ENCODE peak calls at places on chromosomes 7 and 10, in four cellular contexts. X is GM12878, N is K562, A is A549. U is an unnamed sample.

GRCh38 chr7:139358541-139359365 is 941 bp upstream of the LUC7L2 start:
- DNase-seq in N (no peak), X (no peak), A (peak), U (peak)

GRCh38 chr10:28393956-28394568 is 91.2 kb upstream of the MPP7 start:
- DNase-seq in A (peak), N (peak), X (no peak), U (peak)

GRCh38 chr7:6294839-6295238 is 22.4 kb upstream of the CYTH3 start:
- DNase-seq in X (no peak), N (no peak), A (no peak), U (no peak)

GRCh38 chr10:124150189-124150806 is 56.9 kb upstream of the CHST15 start:
- DNase-seq in N (no peak), X (no peak), A (no peak), U (no peak)

GRCh38 chr10:58393317-58393716 is 8.1 kb downstream of the TFAM start:
- DNase-seq in A (no peak), X (no peak), N (no peak), U (peak)

GRCh38 chr10:33114451-33114944 is 156.5 kb upstream of the ITGB1 start:
- DNase-seq in X (no peak), N (no peak), A (peak), U (peak)

GRCh38 chr7:111919690-111920179 is 286.5 kb downstream of the DOCK4 start:
- DNase-seq in X (no peak), N (no peak), A (no peak), U (peak)

GRCh38 chr7:32586291-32587221 is 91.3 kb downstream of the AVL9 start:
- DNase-seq in X (no peak), A (peak), N (peak), U (peak)

GRCh38 chr10:18607503-18607902 is 43.9 kb downstream of the NSUN6 start:
- DNase-seq in N (peak), X (no peak), A (peak), U (peak)

GRCh38 chr7:1742555-1743303 is 72.7 kb downstream of the ELFN1 start:
- DNase-seq in N (peak), A (no peak), X (no peak), U (peak)

GRCh38 chr7:11256501-11256900 is 282.8 kb downstream of the PHF14 start:
- DNase-seq in N (no peak), X (no peak), A (no peak), U (no peak)

GRCh38 chr7:31373337-31374289 is 33.1 kb upstream of the NEUROD6 start:
- DNase-seq in X (no peak), A (peak), N (peak), U (peak)

GRCh38 chr7:51647931-51648351 is 331.3 kb upstream of the COBL start:
- DNase-seq in X (no peak), A (no peak), N (no peak), U (no peak)

GRCh38 chr10:5557799-5558771 is 33.3 kb downstream of the CALML3 start:
- DNase-seq in N (no peak), X (no peak), A (no peak), U (no peak)

GRCh38 chr10:101829561-101830315 is 11.5 kb upstream of the OGA start:
- DNase-seq in A (no peak), N (peak), X (no peak), U (no peak)

GRCh38 chr10:27157150-27157549 is 2.0 kb downstream of the MASTL start:
- DNase-seq in A (peak), N (no peak), X (no peak), U (no peak)

GRCh38 chr7:53350241-53350640 is 314.8 kb downstream of the POM121L12 start:
- DNase-seq in X (no peak), N (peak), A (peak), U (no peak)

GRCh38 chr10:12876266-12876665 is 125.2 kb downstream of the CCDC3 start:
- DNase-seq in A (no peak), N (no peak), X (no peak), U (no peak)

GRCh38 chr7:70693300-70693689 is 438.6 kb upstream of the GALNT17 start:
- DNase-seq in N (no peak), X (no peak), A (peak), U (no peak)

GRCh38 chr10:69307434-69307833 is 29.1 kb downstream of the HK1 start:
- DNase-seq in X (no peak), N (no peak), A (no peak), U (no peak)

GRCh38 chr10:18582803-18583202 is 68.6 kb downstream of the NSUN6 start:
- DNase-seq in N (no peak), A (no peak), X (no peak), U (peak)

GRCh38 chr7:11471255-11471654 is 360.7 kb downstream of the THSD7A start:
- DNase-seq in X (no peak), N (no peak), A (no peak), U (no peak)

GRCh38 chr7:41817386-41817785 is 114.5 kb upstream of the INHBA start:
- DNase-seq in X (no peak), N (no peak), A (no peak), U (peak)

GRCh38 chr10:103881420-103882284 is 26.3 kb upstream of the SH3PXD2A start:
- DNase-seq in X (no peak), N (no peak), A (no peak), U (no peak)

GRCh38 chr10:92575961-92576360 is 2.1 kb upstream of the IDE start:
- DNase-seq in A (peak), X (no peak), N (no peak), U (peak)

GRCh38 chr10:92572362-92573090 is 1.4 kb downstream of the IDE start:
- DNase-seq in A (no peak), X (no peak), N (peak), U (no peak)

GRCh38 chr10:92574545-92575377 is 868 bp upstream of the IDE start:
- DNase-seq in X (no peak), A (no peak), N (no peak), U (peak)

GRCh38 chr10:92573091-92573797 is 649 bp downstream of the IDE start:
- DNase-seq in X (no peak), A (peak), N (peak), U (peak)

GRCh38 chr10:92573798-92574544 is at the start of gene IDE:
- DNase-seq in N (peak), X (peak), A (peak), U (peak)
- TF ChIP-seq ELK1 in N (no peak), X (peak), A (no peak), U (no peak)

GRCh38 chr10:76643465-76643864 is 994.1 kb downstream of the KCNMA1 start:
- DNase-seq in A (no peak), N (no peak), X (no peak), U (no peak)
- TF ChIP-seq ELK1 in A (no peak), N (no peak), X (no peak), U (no peak)

DNA sequence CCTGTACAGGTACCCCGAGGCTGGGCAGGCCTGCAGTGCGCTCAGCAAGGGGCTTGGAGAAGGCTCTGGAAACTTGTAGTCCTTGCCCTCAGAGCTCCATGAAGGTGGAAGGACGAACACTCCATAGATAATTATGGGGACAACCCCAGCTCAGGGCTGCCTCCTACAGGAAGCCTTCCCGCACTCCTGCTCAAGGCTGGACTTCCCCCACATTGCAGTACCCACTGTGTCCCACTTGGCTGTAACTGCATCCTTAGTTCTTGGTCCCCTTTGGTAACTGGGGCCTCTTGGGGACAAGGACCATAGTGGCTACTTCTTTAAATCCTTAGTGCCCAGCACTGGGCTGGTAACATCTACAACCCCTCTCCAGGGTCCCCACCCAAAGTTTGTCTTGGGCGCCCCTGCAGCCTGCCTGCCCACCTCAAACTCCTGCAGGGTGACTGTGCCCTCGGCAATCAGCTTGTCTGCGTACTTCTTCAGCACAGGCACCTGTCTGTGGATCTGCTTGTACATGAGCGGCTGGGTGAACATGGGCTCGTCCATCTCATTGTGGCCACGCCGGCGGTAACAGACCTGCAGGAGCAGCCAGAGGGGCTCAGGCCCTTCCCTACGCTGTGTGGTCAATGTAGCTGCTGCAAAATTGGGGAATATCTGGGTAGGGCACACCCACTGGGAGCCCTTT is 17.1 kb downstream of the OGDHL start:
- DNase-seq in N (no peak), A (no peak), X (no peak), U (no peak)
- TF ChIP-seq ELK1 in N (no peak), A (no peak), X (no peak), U (no peak)

GRCh38 chr10:77482072-77482471 is 155.5 kb downstream of the KCNMA1 start:
- DNase-seq in A (no peak), X (no peak), N (no peak), U (no peak)

GRCh38 chr10:77486511-77486910 is 151.1 kb downstream of the KCNMA1 start:
- DNase-seq in A (no peak), X (no peak), N (no peak), U (no peak)

GRCh38 chr10:77490512-77490911 is 147.1 kb downstream of the KCNMA1 start:
- DNase-seq in X (no peak), A (no peak), N (no peak), U (no peak)

GRCh38 chr10:77490915-77491314 is 146.7 kb downstream of the KCNMA1 start:
- DNase-seq in A (no peak), N (no peak), X (no peak), U (peak)

GRCh38 chr10:77485847-77486246 is 151.8 kb downstream of the KCNMA1 start:
- DNase-seq in A (no peak), X (no peak), N (no peak), U (no peak)
- TF ChIP-seq ELK1 in A (no peak), X (no peak), N (no peak), U (no peak)

GRCh38 chr7:152747224-152747623 is 12.3 kb upstream of the ACTR3B start:
- DNase-seq in X (no peak), A (no peak), N (no peak), U (no peak)

GRCh38 chr7:152756126-152756525 is 3.4 kb upstream of the ACTR3B start:
- DNase-seq in A (no peak), X (no peak), N (no peak), U (peak)

GRCh38 chr7:152752513-152752912 is 7.0 kb upstream of the ACTR3B start:
- DNase-seq in A (no peak), N (no peak), X (no peak), U (no peak)

GRCh38 chr7:152751449-152752141 is 8.0 kb upstream of the ACTR3B start:
- DNase-seq in X (no peak), A (no peak), N (no peak), U (no peak)
- TF ChIP-seq ELK1 in X (no peak), A (no peak), N (no peak), U (no peak)

DNA sequence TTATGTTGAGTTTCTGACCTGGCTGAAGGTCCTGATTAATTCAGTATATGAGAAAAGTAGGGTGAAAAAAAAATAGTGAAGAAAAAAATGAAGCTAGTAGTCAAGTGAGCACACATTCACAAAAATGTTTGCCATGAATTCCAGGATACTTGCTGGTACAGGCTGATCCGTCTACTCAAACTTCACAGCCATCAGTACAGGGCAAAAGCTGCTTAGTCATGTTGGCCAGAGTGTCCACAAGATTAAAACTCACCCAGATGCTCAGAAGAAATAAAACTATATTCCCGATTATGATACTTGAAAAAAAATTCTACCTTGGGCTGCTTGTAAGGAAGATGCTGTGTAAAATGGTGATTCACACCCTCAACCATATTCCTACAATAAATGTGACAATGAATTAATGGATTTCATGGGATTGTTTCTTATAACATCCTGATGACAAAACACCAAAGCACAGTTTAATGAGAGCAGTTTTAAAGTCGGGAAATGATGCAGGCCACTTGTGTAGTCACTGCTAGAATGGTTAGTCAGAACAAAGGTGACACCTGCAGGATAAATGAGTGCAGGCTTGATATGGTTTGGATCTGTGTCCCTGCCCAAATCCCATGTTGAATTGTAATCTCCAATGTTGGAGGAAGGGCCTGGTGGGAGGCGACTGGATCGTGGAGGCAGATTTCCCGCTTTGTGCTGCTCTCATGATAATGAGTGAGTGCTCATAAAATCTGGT is 49.2 kb upstream of the ANKRD1 start:
- DNase-seq in A (peak), X (no peak), N (no peak), U (peak)
- TF ChIP-seq ELK1 in A (no peak), X (no peak), N (no peak), U (no peak)

U was measured in IMR-90.